ENCODE peak calls at places on chromosomes 5 and 9, in six cellular contexts. U is PC-9; E is lung; H is uterus; B is CD8-positive, alpha-beta T cell; A is BE2C. Z is an unnamed sample. For H3K9me3, H3K4me1 and H3K36me3, the result is how much of the 10 kb centered on the place peaks cover.

GRCh38 chr9:131545003-131545785 is at the start of gene PRRT1B:
- DNase-seq in U (peak), E (peak), A (no peak), H (no peak), B (no peak), Z (no peak)

GRCh38 chr9:90020277-90020871 is 415.6 kb downstream of the GADD45G start:
- DNase-seq in E (no peak), U (no peak), A (no peak), B (no peak), H (no peak), Z (no peak)

GRCh38 chr5:74643160-74643562 is 2.6 kb upstream of the ENC1 start:
- DNase-seq in B (no peak), H (no peak), E (no peak), U (no peak), A (no peak), Z (peak)

GRCh38 chr9:95450171-95451107 is 66.3 kb downstream of the PTCH1 start:
- DNase-seq in H (no peak), B (no peak), E (no peak), A (peak), U (no peak), Z (no peak)

GRCh38 chr5:158718738-158719505 is 380.8 kb downstream of the EBF1 start:
- DNase-seq in B (no peak), U (no peak), E (no peak), A (no peak), H (no peak), Z (no peak)

GRCh38 chr9:85172001-85172978 is 502.8 kb downstream of the NTRK2 start:
- DNase-seq in E (no peak), A (no peak), B (no peak), U (no peak), H (no peak), Z (no peak)

GRCh38 chr5:172506921-172507320 is 52.6 kb upstream of the SH3PXD2B start:
- DNase-seq in U (no peak), H (peak), B (no peak), E (peak), A (no peak), Z (no peak)

GRCh38 chr5:41843456-41844112 is 26.6 kb downstream of the OXCT1 start:
- DNase-seq in E (no peak), U (peak), B (no peak), H (peak), A (peak), Z (peak)

GRCh38 chr5:65032250-65032649 is 263.5 kb downstream of the CWC27 start:
- DNase-seq in H (no peak), A (no peak), B (no peak), U (no peak), E (no peak), Z (no peak)

GRCh38 chr9:38153910-38154291 is 84.9 kb upstream of the SHB start:
- DNase-seq in E (no peak), U (no peak), H (no peak), A (no peak), B (no peak), Z (no peak)

GRCh38 chr5:150469718-150470470 is 20.4 kb upstream of the RPS14 start:
- DNase-seq in B (no peak), H (no peak), U (peak), E (no peak), A (no peak), Z (no peak)

GRCh38 chr5:118578093-118578492 is 410.3 kb downstream of the DTWD2 start:
- DNase-seq in H (no peak), A (no peak), E (no peak), B (no peak), U (no peak), Z (no peak)

GRCh38 chr9:73141282-73141681 is 10.4 kb upstream of the ANXA1 start:
- DNase-seq in B (no peak), H (no peak), E (no peak), U (no peak), A (no peak), Z (no peak)

GRCh38 chr5:14873093-14873492 is 1.5 kb upstream of the ANKH start:
- DNase-seq in H (no peak), A (no peak), U (no peak), E (no peak), B (no peak), Z (no peak)

GRCh38 chr5:83913593-83913992 is 192.9 kb upstream of the HAPLN1 start:
- DNase-seq in E (no peak), U (no peak), A (no peak), H (no peak), B (no peak), Z (no peak)

GRCh38 chr9:120733190-120733589 is 18.9 kb upstream of the MEGF9 start:
- DNase-seq in H (no peak), U (peak), A (no peak), B (no peak), E (peak), Z (no peak)

GRCh38 chr9:127847155-127847463 is 7.3 kb downstream of the ENG start:
- DNase-seq in B (no peak), A (no peak), E (no peak), H (peak), U (no peak), Z (no peak)

GRCh38 chr5:170597109-170597741 is 93.4 kb downstream of the KCNIP1 start:
- DNase-seq in A (peak), U (no peak), B (no peak), E (no peak), H (no peak), Z (peak)

GRCh38 chr5:34499001-34499734 is 157.0 kb upstream of the RAI14 start:
- DNase-seq in E (no peak), A (no peak), B (no peak), U (peak), H (no peak), Z (peak)

GRCh38 chr5:43193952-43194321 is 1.9 kb downstream of the NIM1K start:
- DNase-seq in E (no peak), H (no peak), B (no peak), U (no peak), A (no peak), Z (no peak)

GRCh38 chr9:129559506-129559881 is 61.4 kb downstream of the C9orf50 start:
- DNase-seq in A (no peak), B (no peak), E (no peak), U (no peak), H (no peak), Z (no peak)

GRCh38 chr5:158123595-158123994 is 264.6 kb upstream of the CLINT1 start:
- DNase-seq in U (no peak), E (no peak), H (no peak), A (no peak), B (no peak), Z (no peak)

GRCh38 chr5:172035039-172035438 is 28.6 kb upstream of the FBXW11 start:
- DNase-seq in E (no peak), U (no peak), A (no peak), H (no peak), B (no peak), Z (no peak)

GRCh38 chr9:136717399-136717798 is 5.0 kb downstream of the DIPK1B start:
- DNase-seq in E (no peak), U (no peak), H (no peak), B (no peak), A (no peak), Z (no peak)

GRCh38 chr9:4596165-4596922 is 65.8 kb upstream of the PLPP6 start:
- DNase-seq in H (no peak), A (no peak), E (no peak), U (no peak), B (peak), Z (no peak)

GRCh38 chr9:113583511-113584470 is 120.3 kb downstream of the RGS3 start:
- DNase-seq in H (no peak), E (no peak), B (no peak), U (no peak), A (no peak), Z (no peak)

GRCh38 chr5:9895305-9895650 is 265.1 kb upstream of the TAS2R1 start:
- DNase-seq in B (no peak), E (no peak), A (no peak), H (no peak), U (no peak), Z (no peak)

GRCh38 chr9:126933334-126933980 is 18.9 kb downstream of the RALGPS1 start:
- DNase-seq in B (no peak), U (no peak), A (no peak), H (no peak), E (no peak), Z (no peak)

GRCh38 chr9:135381911-135382310 is 97.7 kb upstream of the PPP1R26 start:
- DNase-seq in E (no peak), A (no peak), B (no peak), H (no peak), U (no peak), Z (no peak)
- H3K9me3 ChIP-seq in E (under half), A (under half), B (under half), H (under half), U (under half), Z (under half)

GRCh38 chr9:110918316-110919054 is 119.8 kb downstream of the LPAR1 start:
- DNase-seq in B (no peak), U (no peak), H (no peak), E (no peak), A (no peak), Z (no peak)
- H3K4me1 ChIP-seq in B (under half), U (under half), H (under half), E (under half), A (under half), Z (under half)

GRCh38 chr9:133043449-133044035 is 12.7 kb downstream of the GTF3C5 start:
- DNase-seq in E (no peak), B (no peak), H (no peak), U (no peak), A (no peak), Z (no peak)

GRCh38 chr9:133044661-133045060 is 13.9 kb downstream of the GTF3C5 start:
- DNase-seq in H (no peak), A (no peak), B (no peak), E (no peak), U (no peak), Z (no peak)

GRCh38 chr9:133044125-133044524 is 13.3 kb downstream of the GTF3C5 start:
- DNase-seq in A (no peak), E (no peak), H (no peak), U (no peak), B (no peak), Z (no peak)

GRCh38 chr9:133046196-133046899 is 15.4 kb upstream of the CEL start:
- DNase-seq in H (no peak), B (no peak), A (no peak), U (no peak), E (no peak), Z (no peak)

DNA sequence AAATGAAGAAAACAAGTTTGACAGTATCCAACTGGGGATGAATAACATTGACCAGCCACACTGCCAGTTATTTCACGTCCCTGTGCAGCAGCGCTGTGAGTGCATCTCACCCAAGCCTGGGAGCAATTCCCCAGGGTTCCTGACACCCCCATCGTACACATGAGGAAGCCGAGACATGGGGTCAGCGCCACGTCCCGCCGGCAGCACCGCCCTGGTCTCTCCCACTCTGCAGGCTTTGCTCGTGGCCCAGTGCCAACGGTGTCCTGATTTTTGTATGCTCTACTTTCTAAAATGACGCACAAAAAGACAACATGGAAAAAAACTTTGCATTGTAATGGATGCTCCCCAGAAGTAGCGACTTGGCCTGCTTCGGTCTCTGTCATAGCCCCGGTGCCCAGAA is 14.3 kb downstream of the GTF3C5 start:
- DNase-seq in U (no peak), A (no peak), B (no peak), E (no peak), H (no peak), Z (no peak)
- H3K36me3 ChIP-seq in U (under half), A (half or more), B (under half), E (under half), H (under half), Z (under half)

GRCh38 chr5:89203611-89204010 is 320.6 kb upstream of the MEF2C start:
- DNase-seq in U (no peak), E (no peak), B (no peak), H (no peak), A (no peak), Z (no peak)

GRCh38 chr5:89200899-89201298 is 317.9 kb upstream of the MEF2C start:
- DNase-seq in A (no peak), H (no peak), B (no peak), U (no peak), E (no peak), Z (peak)

GRCh38 chr5:89204766-89205165 is 321.8 kb upstream of the MEF2C start:
- DNase-seq in B (no peak), E (no peak), H (no peak), U (no peak), A (no peak), Z (no peak)

GRCh38 chr5:89199306-89199705 is 316.3 kb upstream of the MEF2C start:
- DNase-seq in A (no peak), H (no peak), B (no peak), U (no peak), E (no peak), Z (no peak)
- H3K9me3 ChIP-seq in A (under half), H (under half), B (under half), U (under half), E (under half), Z (under half)

GRCh38 chr5:142439208-142439607 is 114.4 kb upstream of the SPRY4 start:
- DNase-seq in B (no peak), H (no peak), A (no peak), U (no peak), E (no peak), Z (peak)

GRCh38 chr5:142437563-142437962 is 112.7 kb upstream of the SPRY4 start:
- DNase-seq in B (no peak), A (no peak), E (no peak), U (no peak), H (no peak), Z (peak)

GRCh38 chr5:142445266-142445665 is 120.4 kb upstream of the SPRY4 start:
- DNase-seq in H (no peak), B (no peak), E (no peak), U (no peak), A (no peak), Z (no peak)

GRCh38 chr5:142438573-142438972 is 113.8 kb upstream of the SPRY4 start:
- DNase-seq in A (no peak), B (no peak), H (no peak), U (no peak), E (no peak), Z (no peak)

DNA sequence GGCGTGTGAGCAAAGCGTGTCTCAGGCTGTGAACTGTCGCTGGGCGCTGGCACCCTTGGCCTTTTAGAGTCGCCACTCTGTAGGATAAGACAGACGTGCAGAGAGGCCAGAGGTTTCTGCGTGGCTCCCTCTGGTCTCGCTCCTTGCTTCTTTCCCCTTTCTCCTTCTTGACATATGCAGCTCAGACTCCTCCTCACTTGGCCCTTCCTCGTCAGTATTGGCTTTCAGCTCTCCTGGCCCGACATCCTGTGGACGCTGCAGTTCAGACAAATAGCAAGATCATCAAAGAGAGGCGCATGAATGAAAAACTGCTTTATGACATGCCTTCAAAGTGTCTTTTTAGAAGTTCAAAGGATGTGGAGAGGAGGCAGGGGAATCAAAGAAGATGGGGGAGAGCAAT is 116.8 kb upstream of the SPRY4 start:
- DNase-seq in H (peak), B (no peak), A (no peak), E (no peak), U (no peak), Z (no peak)
- H3K4me1 ChIP-seq in H (under half), B (under half), A (under half), E (under half), U (under half), Z (under half)

Z was measured in A673.